ENCODE peak calls at places on chromosomes 16 and 17, in eight cellular contexts. E, X, C, F, L, V, N and T are unnamed samples.

GRCh38 chr17:75102385-75102821 is 7.4 kb upstream of the ARMC7 start:
- DNase-seq in E (no peak), X (no peak), C (no peak), F (no peak), L (no peak), V (no peak), N (no peak), T (no peak)

GRCh38 chr16:11254913-11255736 is 879 bp downstream of the SOCS1 start:
- DNase-seq in E (no peak), X (peak), C (peak), F (peak), L (peak), V (no peak), N (peak), T (peak)

GRCh38 chr16:2296662-2297505 is 29.0 kb upstream of the RNPS1 start:
- DNase-seq in E (peak), X (no peak), C (peak), F (no peak), L (no peak), V (no peak), N (no peak), T (peak)

GRCh38 chr16:24980077-24980793 is 34.9 kb downstream of the ARHGAP17 start:
- DNase-seq in E (no peak), X (no peak), C (no peak), F (no peak), L (peak), V (no peak), N (no peak), T (no peak)

GRCh38 chr17:38601539-38602351 is 4.0 kb downstream of the SRCIN1 start:
- DNase-seq in E (no peak), X (no peak), C (no peak), F (no peak), L (no peak), V (peak), N (peak), T (no peak)

GRCh38 chr17:58010067-58010799 is 3.2 kb upstream of the SRSF1 start:
- DNase-seq in E (no peak), X (no peak), C (no peak), F (no peak), L (no peak), V (no peak), N (no peak), T (no peak)

GRCh38 chr16:27639588-27640276 is 89.8 kb downstream of the KATNIP start:
- DNase-seq in E (peak), X (no peak), C (peak), F (peak), L (peak), V (peak), N (peak), T (no peak)

GRCh38 chr16:17343028-17343427 is 127.7 kb downstream of the XYLT1 start:
- DNase-seq in E (no peak), X (no peak), C (no peak), F (no peak), L (no peak), V (no peak), N (no peak), T (no peak)

GRCh38 chr16:23941963-23942564 is 106.3 kb downstream of the PRKCB start:
- DNase-seq in E (no peak), X (no peak), C (peak), F (no peak), L (no peak), V (no peak), N (no peak), T (no peak)

GRCh38 chr17:549197-550040 is 165.2 kb downstream of the VPS53 start:
- DNase-seq in E (peak), X (no peak), C (no peak), F (no peak), L (no peak), V (no peak), N (no peak), T (no peak)

GRCh38 chr17:4533522-4534502 is 21.4 kb downstream of the MYBBP1A start:
- DNase-seq in E (no peak), X (no peak), C (peak), F (no peak), L (no peak), V (no peak), N (peak), T (peak)

GRCh38 chr17:61371606-61372005 is 28.0 kb upstream of the TBX2 start:
- DNase-seq in E (no peak), X (no peak), C (no peak), F (no peak), L (no peak), V (no peak), N (no peak), T (no peak)

GRCh38 chr17:27345141-27345904 is 51.4 kb downstream of the WSB1 start:
- DNase-seq in E (no peak), X (no peak), C (no peak), F (no peak), L (no peak), V (peak), N (peak), T (no peak)

GRCh38 chr16:58678716-58679115 is 5.9 kb downstream of the SLC38A7 start:
- DNase-seq in E (no peak), X (no peak), C (no peak), F (no peak), L (peak), V (no peak), N (no peak), T (no peak)

GRCh38 chr16:73350707-73351452 is 303.0 kb upstream of the ZFHX3 start:
- DNase-seq in E (no peak), X (no peak), C (no peak), F (peak), L (no peak), V (no peak), N (no peak), T (no peak)

GRCh38 chr16:85238233-85238647 is 126.0 kb upstream of the CIBAR2 start:
- DNase-seq in E (no peak), X (no peak), C (peak), F (no peak), L (no peak), V (no peak), N (peak), T (peak)

GRCh38 chr17:82775033-82775823 is 23.4 kb downstream of the TBCD start:
- DNase-seq in E (peak), X (no peak), C (peak), F (peak), L (no peak), V (peak), N (peak), T (peak)

GRCh38 chr16:87895641-87896141 is 26.4 kb upstream of the SLC7A5 start:
- DNase-seq in E (no peak), X (peak), C (peak), F (no peak), L (peak), V (no peak), N (no peak), T (peak)

GRCh38 chr17:13725286-13725990 is 123.7 kb upstream of the HS3ST3A1 start:
- DNase-seq in E (peak), X (no peak), C (peak), F (no peak), L (no peak), V (no peak), N (no peak), T (no peak)

GRCh38 chr17:4947411-4948165 is 742 bp downstream of the PFN1 start:
- DNase-seq in E (no peak), X (peak), C (peak), F (peak), L (peak), V (peak), N (peak), T (peak)

GRCh38 chr17:2337152-2337810 is at the start of gene SGSM2:
- DNase-seq in E (peak), X (peak), C (peak), F (peak), L (no peak), V (peak), N (peak), T (peak)

GRCh38 chr16:46739934-46740333 is 8.2 kb downstream of the MYLK3 start:
- DNase-seq in E (no peak), X (no peak), C (no peak), F (no peak), L (no peak), V (no peak), N (no peak), T (no peak)

GRCh38 chr17:28407130-28407973 is 1.3 kb upstream of the SLC46A1 start:
- DNase-seq in E (peak), X (no peak), C (no peak), F (no peak), L (peak), V (no peak), N (peak), T (no peak)